ENCODE peak calls at places on chromosomes 5 and 9, in four cellular contexts. R, B, Z and U are unnamed samples.

GRCh38 chr5:153959134-153959957 is 79.4 kb downstream of the FAM114A2 start:
- DNase-seq in R (peak), B (no peak), Z (no peak), U (no peak)

GRCh38 chr9:15329539-15330109 is 22.6 kb upstream of the TTC39B start:
- DNase-seq in R (no peak), B (no peak), Z (no peak), U (no peak)

GRCh38 chr5:178114325-178115135 is 1.2 kb downstream of the N4BP3 start:
- DNase-seq in R (peak), B (no peak), Z (peak), U (no peak)

GRCh38 chr5:154782326-154782725 is 27.1 kb downstream of the LARP1 start:
- DNase-seq in R (no peak), B (no peak), Z (no peak), U (no peak)

GRCh38 chr9:109310486-109310901 is 10.4 kb downstream of the EPB41L4B start:
- DNase-seq in R (no peak), B (no peak), Z (no peak), U (no peak)

GRCh38 chr5:172775326-172776234 is 4.6 kb upstream of the DUSP1 start:
- DNase-seq in R (no peak), B (no peak), Z (no peak), U (no peak)

GRCh38 chr5:120817044-120817985 is 353.2 kb downstream of the PRR16 start:
- DNase-seq in R (no peak), B (no peak), Z (no peak), U (no peak)

GRCh38 chr5:137272831-137273230 is 226.3 kb downstream of the SPOCK1 start:
- DNase-seq in R (no peak), B (no peak), Z (no peak), U (no peak)